ENCODE peak calls at places on chromosome 11, in four cellular contexts. One of them, this sample, is unnamed.

GRCh38 chr11:118436639-118437045 is 350 bp downstream of the KMT2A start:
- DNase-seq in osteoblast: no peak
- DNase-seq in mucosa of descending colon: no peak
- DNase-seq in NB4: peak
- DNase-seq in this sample: peak

GRCh38 chr11:66218846-66219620 is 49.4 kb upstream of the RAB1B start:
- DNase-seq in osteoblast: no peak
- DNase-seq in mucosa of descending colon: no peak
- DNase-seq in NB4: no peak
- DNase-seq in this sample: no peak

GRCh38 chr11:103844327-103845215 is 191.9 kb upstream of the DDI1 start:
- DNase-seq in osteoblast: no peak
- DNase-seq in NB4: no peak
- DNase-seq in mucosa of descending colon: no peak
- DNase-seq in this sample: no peak

GRCh38 chr11:6387811-6388599 is 2.3 kb upstream of the SMPD1 start:
- DNase-seq in NB4: no peak
- DNase-seq in osteoblast: no peak
- DNase-seq in mucosa of descending colon: no peak
- DNase-seq in this sample: peak

GRCh38 chr11:129652828-129653227 is 162.8 kb upstream of the TMEM45B start:
- DNase-seq in osteoblast: peak
- DNase-seq in NB4: no peak
- DNase-seq in mucosa of descending colon: no peak
- DNase-seq in this sample: peak

GRCh38 chr11:92211576-92212167 is 12.9 kb upstream of the FAT3 start:
- DNase-seq in mucosa of descending colon: peak
- DNase-seq in osteoblast: peak
- DNase-seq in NB4: peak
- DNase-seq in this sample: peak

GRCh38 chr11:19328586-19329311 is 88.0 kb upstream of the E2F8 start:
- DNase-seq in mucosa of descending colon: no peak
- DNase-seq in NB4: peak
- DNase-seq in osteoblast: no peak
- DNase-seq in this sample: no peak

GRCh38 chr11:65978391-65979238 is 17.1 kb downstream of the SART1 start:
- DNase-seq in osteoblast: peak
- DNase-seq in mucosa of descending colon: no peak
- DNase-seq in NB4: no peak
- DNase-seq in this sample: no peak

GRCh38 chr11:100999756-101000155 is 129.9 kb downstream of the PGR start:
- DNase-seq in mucosa of descending colon: no peak
- DNase-seq in osteoblast: no peak
- DNase-seq in NB4: no peak
- DNase-seq in this sample: no peak

GRCh38 chr11:16364250-16364649 is 7.9 kb upstream of the SOX6 start:
- DNase-seq in mucosa of descending colon: no peak
- DNase-seq in osteoblast: no peak
- DNase-seq in NB4: no peak
- DNase-seq in this sample: no peak

GRCh38 chr11:126403658-126404057 is 48.2 kb downstream of the ST3GAL4 start:
- DNase-seq in mucosa of descending colon: no peak
- DNase-seq in osteoblast: no peak
- DNase-seq in NB4: no peak
- DNase-seq in this sample: no peak

GRCh38 chr11:47233051-47233450 is 15.6 kb downstream of the ACP2 start:
- DNase-seq in osteoblast: no peak
- DNase-seq in NB4: no peak
- DNase-seq in mucosa of descending colon: no peak
- DNase-seq in this sample: no peak

GRCh38 chr11:36976740-36977139 is 378.7 kb upstream of the RAG2 start:
- DNase-seq in mucosa of descending colon: no peak
- DNase-seq in osteoblast: no peak
- DNase-seq in NB4: no peak
- DNase-seq in this sample: no peak

DNA sequence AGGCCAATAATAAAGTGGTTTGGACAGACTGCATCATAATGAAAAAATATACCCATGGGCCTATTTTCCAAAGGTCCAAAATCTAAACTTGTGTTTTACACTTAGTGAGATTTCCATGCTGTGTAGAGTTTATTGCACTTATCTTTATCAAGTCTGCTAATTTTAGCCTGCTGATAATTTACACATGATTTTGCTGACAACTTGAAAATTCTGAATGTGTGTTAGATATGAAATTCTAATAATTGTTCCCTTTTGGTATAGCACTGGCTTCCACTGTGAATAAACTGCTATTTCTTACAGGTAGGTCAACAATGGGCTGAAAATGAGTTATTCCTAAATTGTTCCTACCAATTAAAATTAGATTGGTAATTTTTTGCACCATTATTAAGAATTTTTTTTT is 589.1 kb upstream of the ANO3 start:
- DNase-seq in osteoblast: no peak
- DNase-seq in NB4: no peak
- DNase-seq in mucosa of descending colon: no peak
- DNase-seq in this sample: no peak
- TF ChIP-seq CTCF in osteoblast: no peak
- TF ChIP-seq CTCF in NB4: no peak
- TF ChIP-seq CTCF in mucosa of descending colon: no peak
- TF ChIP-seq CTCF in this sample: no peak

GRCh38 chr11:2549080-2549479 is 104.3 kb downstream of the KCNQ1 start:
- DNase-seq in mucosa of descending colon: peak
- DNase-seq in osteoblast: no peak
- DNase-seq in NB4: no peak
- DNase-seq in this sample: no peak

GRCh38 chr11:2549876-2550605 is 105.2 kb downstream of the KCNQ1 start:
- DNase-seq in NB4: no peak
- DNase-seq in osteoblast: peak
- DNase-seq in mucosa of descending colon: peak
- DNase-seq in this sample: no peak

GRCh38 chr11:2548596-2548995 is 103.8 kb downstream of the KCNQ1 start:
- DNase-seq in mucosa of descending colon: peak
- DNase-seq in osteoblast: no peak
- DNase-seq in NB4: no peak
- DNase-seq in this sample: no peak

GRCh38 chr11:2550606-2550970 is 105.8 kb downstream of the KCNQ1 start:
- DNase-seq in osteoblast: no peak
- DNase-seq in mucosa of descending colon: peak
- DNase-seq in NB4: no peak
- DNase-seq in this sample: no peak

GRCh38 chr11:2549491-2549875 is 104.7 kb downstream of the KCNQ1 start:
- DNase-seq in NB4: no peak
- DNase-seq in osteoblast: peak
- DNase-seq in mucosa of descending colon: peak
- DNase-seq in this sample: no peak
- H3K4me3 ChIP-seq in NB4: no peak
- H3K4me3 ChIP-seq in osteoblast: no peak
- H3K4me3 ChIP-seq in mucosa of descending colon: no peak
- H3K4me3 ChIP-seq in this sample: no peak

GRCh38 chr11:74844865-74845264 is 96.2 kb downstream of the RNF169 start:
- DNase-seq in mucosa of descending colon: no peak
- DNase-seq in NB4: no peak
- DNase-seq in osteoblast: no peak
- DNase-seq in this sample: no peak

GRCh38 chr11:74840486-74840885 is 91.8 kb downstream of the RNF169 start:
- DNase-seq in NB4: no peak
- DNase-seq in osteoblast: no peak
- DNase-seq in mucosa of descending colon: no peak
- DNase-seq in this sample: no peak

GRCh38 chr11:74839971-74840370 is 91.3 kb downstream of the RNF169 start:
- DNase-seq in NB4: peak
- DNase-seq in osteoblast: peak
- DNase-seq in mucosa of descending colon: no peak
- DNase-seq in this sample: no peak

GRCh38 chr11:74844072-74844471 is 95.4 kb downstream of the RNF169 start:
- DNase-seq in mucosa of descending colon: no peak
- DNase-seq in osteoblast: no peak
- DNase-seq in NB4: no peak
- DNase-seq in this sample: no peak

GRCh38 chr11:74842967-74843366 is 94.3 kb downstream of the RNF169 start:
- DNase-seq in NB4: no peak
- DNase-seq in osteoblast: no peak
- DNase-seq in mucosa of descending colon: no peak
- DNase-seq in this sample: no peak
- TF ChIP-seq CTCF in NB4: no peak
- TF ChIP-seq CTCF in osteoblast: no peak
- TF ChIP-seq CTCF in mucosa of descending colon: no peak
- TF ChIP-seq CTCF in this sample: no peak

DNA sequence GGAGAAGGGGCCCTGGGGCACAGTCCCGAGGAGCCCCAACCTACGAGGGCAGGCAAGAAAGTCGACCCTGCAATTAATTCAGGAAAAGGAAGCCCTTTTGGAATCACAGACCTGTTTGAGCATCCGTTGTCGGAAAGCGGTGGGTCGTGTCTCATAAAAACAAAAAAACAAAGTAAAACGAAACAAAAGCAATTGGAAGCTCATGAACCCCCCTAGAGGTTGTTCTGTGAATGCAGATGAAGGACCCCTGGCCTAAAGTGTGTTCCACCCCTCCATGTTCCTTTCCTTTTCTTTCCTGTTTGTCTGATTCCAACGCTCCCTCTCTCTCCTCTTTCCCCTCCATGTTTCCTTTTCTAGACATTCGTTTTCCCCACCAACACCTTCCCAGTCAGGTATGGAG is 203.7 kb downstream of the GRIK4 start:
- DNase-seq in osteoblast: peak
- DNase-seq in NB4: peak
- DNase-seq in mucosa of descending colon: no peak
- DNase-seq in this sample: peak
- H3K4me3 ChIP-seq in osteoblast: no peak
- H3K4me3 ChIP-seq in NB4: no peak
- H3K4me3 ChIP-seq in mucosa of descending colon: no peak
- H3K4me3 ChIP-seq in this sample: peak

GRCh38 chr11:84290647-84291046 is 1004.5 kb upstream of the CCDC90B start:
- DNase-seq in mucosa of descending colon: no peak
- DNase-seq in osteoblast: no peak
- DNase-seq in NB4: no peak
- DNase-seq in this sample: no peak
- TF ChIP-seq CTCF in mucosa of descending colon: no peak
- TF ChIP-seq CTCF in osteoblast: no peak
- TF ChIP-seq CTCF in NB4: no peak
- TF ChIP-seq CTCF in this sample: no peak

GRCh38 chr11:134512061-134512460 is 100.0 kb upstream of the B3GAT1 start:
- DNase-seq in mucosa of descending colon: no peak
- DNase-seq in NB4: no peak
- DNase-seq in osteoblast: no peak
- DNase-seq in this sample: no peak
- H3K4me3 ChIP-seq in mucosa of descending colon: no peak
- H3K4me3 ChIP-seq in NB4: no peak
- H3K4me3 ChIP-seq in osteoblast: no peak
- H3K4me3 ChIP-seq in this sample: no peak

DNA sequence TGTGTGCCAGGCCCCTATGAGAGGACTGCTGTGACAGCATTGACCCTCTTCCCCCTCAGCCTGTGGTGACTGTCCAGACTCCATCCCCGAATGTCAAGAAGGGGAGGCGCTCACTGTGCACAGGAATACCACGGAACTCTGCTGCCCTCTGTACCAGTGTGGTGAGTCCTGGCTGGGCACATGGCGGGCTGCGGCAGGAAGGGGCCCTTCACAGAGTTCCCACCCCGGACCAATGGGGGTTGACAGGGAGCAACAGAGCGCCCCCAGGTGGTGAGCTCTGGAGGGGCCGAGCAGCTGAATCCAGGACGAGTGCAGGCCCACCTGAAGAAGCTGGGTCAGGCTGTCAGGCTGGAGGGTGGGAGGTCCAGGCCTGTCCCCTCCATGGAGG is 83.8 kb upstream of the MYOD1 start:
- DNase-seq in NB4: no peak
- DNase-seq in osteoblast: no peak
- DNase-seq in mucosa of descending colon: no peak
- DNase-seq in this sample: no peak
- TF ChIP-seq CTCF in NB4: no peak
- TF ChIP-seq CTCF in osteoblast: no peak
- TF ChIP-seq CTCF in mucosa of descending colon: no peak
- TF ChIP-seq CTCF in this sample: no peak

GRCh38 chr11:132623496-132623895 is 908.8 kb downstream of the OPCML start:
- DNase-seq in osteoblast: no peak
- DNase-seq in mucosa of descending colon: no peak
- DNase-seq in NB4: no peak
- DNase-seq in this sample: peak
- H3K4me3 ChIP-seq in osteoblast: no peak
- H3K4me3 ChIP-seq in mucosa of descending colon: no peak
- H3K4me3 ChIP-seq in NB4: no peak
- H3K4me3 ChIP-seq in this sample: no peak

This sample was measured in foreskin fibroblast.